ENCODE peak calls at places on chromosome 1, in four cellular contexts. G is H9, U is IMR-90, D is neuronal stem cell. E is an unnamed sample.

GRCh38 chr1:118998171-118998570 is 10.0 kb upstream of the TBX15 start:
- DNase-seq in G (no peak), U (no peak), D (no peak), E (no peak)

GRCh38 chr1:230176871-230177411 is 109.9 kb downstream of the GALNT2 start:
- DNase-seq in G (peak; percentile 21), U (peak; percentile 41), D (no peak), E (no peak)

GRCh38 chr1:2210786-2211185 is 16.2 kb upstream of the FAAP20 start:
- DNase-seq in G (no peak), U (no peak), D (no peak), E (no peak)

GRCh38 chr1:33008051-33008914 is 28.4 kb downstream of the AK2 start:
- DNase-seq in G (no peak), U (no peak), D (no peak), E (no peak)

GRCh38 chr1:35428360-35428759 is 128.8 kb downstream of the KIAA0319L start:
- DNase-seq in G (no peak), U (no peak), D (no peak), E (no peak)

GRCh38 chr1:242002528-242002927 is 3.6 kb upstream of the MAP1LC3C start:
- DNase-seq in G (no peak), U (no peak), D (no peak), E (no peak)

GRCh38 chr1:225777058-225777582 is 506 bp upstream of the SRP9 start:
- DNase-seq in G (no peak), U (no peak), D (no peak), E (no peak)

GRCh38 chr1:9494936-9495758 is 44.1 kb upstream of the SLC25A33 start:
- DNase-seq in G (peak; percentile 79), U (peak; percentile 32), D (peak; percentile 68), E (peak; percentile 68)

GRCh38 chr1:232923739-232924386 is 26.5 kb upstream of the NTPCR start:
- DNase-seq in G (no peak), U (peak; percentile 44), D (no peak), E (no peak)

GRCh38 chr1:220696863-220697231 is 6.7 kb downstream of the C1orf115 start:
- DNase-seq in G (no peak), U (peak; percentile 30), D (no peak), E (no peak)

GRCh38 chr1:235972316-235973090 is 92.4 kb downstream of the NID1 start:
- DNase-seq in G (no peak), U (peak; percentile 89), D (no peak), E (peak; percentile 72)

GRCh38 chr1:171642197-171642596 is 10.3 kb downstream of the MYOC start:
- DNase-seq in G (peak; percentile 43), U (no peak), D (no peak), E (no peak)

GRCh38 chr1:17438176-17438976 is 1.1 kb downstream of the RCC2 start:
- DNase-seq in G (peak; percentile 66), U (peak; percentile 36), D (peak; percentile 40), E (peak; percentile 83)

GRCh38 chr1:232620356-232620841 is 9.5 kb downstream of the SIPA1L2 start:
- DNase-seq in G (peak; percentile 50), U (peak; percentile 71), D (no peak), E (peak; percentile 81)

GRCh38 chr1:8424539-8425116 is 106.7 kb downstream of the SLC45A1 start:
- DNase-seq in G (peak; percentile 90), U (no peak), D (no peak), E (peak; percentile 71)

GRCh38 chr1:104706631-104707147 is 957.0 kb downstream of the AMY1C start:
- DNase-seq in G (no peak), U (no peak), D (no peak), E (no peak)

GRCh38 chr1:96466842-96467241 is 254.7 kb upstream of the PTBP2 start:
- DNase-seq in G (no peak), U (no peak), D (no peak), E (no peak)

GRCh38 chr1:981955-982558 is at the start of gene PERM1:
- DNase-seq in G (no peak), U (no peak), D (no peak), E (no peak)

GRCh38 chr1:205306929-205307566 is 14.5 kb downstream of the NUAK2 start:
- DNase-seq in G (no peak), U (no peak), D (no peak), E (no peak)

GRCh38 chr1:224381880-224382548 is 25.3 kb downstream of the CNIH4 start:
- DNase-seq in G (no peak), U (no peak), D (no peak), E (no peak)

GRCh38 chr1:106986603-106987002 is 69.9 kb upstream of the PRMT6 start:
- DNase-seq in G (no peak), U (no peak), D (no peak), E (peak; percentile 16)

GRCh38 chr1:161048949-161049722 is 3.4 kb upstream of the USF1 start:
- DNase-seq in G (no peak), U (no peak), D (no peak), E (no peak)

GRCh38 chr1:15620155-15620545 is 2.9 kb downstream of the DDI2 start:
- DNase-seq in G (no peak), U (peak; percentile 75), D (no peak), E (peak; percentile 22)

GRCh38 chr1:151639466-151639865 is 27.6 kb downstream of the SNX27 start:
- DNase-seq in G (no peak), U (peak; percentile 50), D (no peak), E (peak; percentile 84)

GRCh38 chr1:31910933-31911332 is 27.2 kb downstream of the PTP4A2 start:
- DNase-seq in G (no peak), U (no peak), D (no peak), E (no peak)

GRCh38 chr1:227215863-227216510 is 102.3 kb downstream of the CDC42BPA start:
- DNase-seq in G (no peak), U (peak; percentile 16), D (no peak), E (no peak)

GRCh38 chr1:2043886-2044285 is 6.3 kb upstream of the PRKCZ start:
- DNase-seq in G (no peak), U (no peak), D (no peak), E (no peak)

GRCh38 chr1:8523641-8524206 is 205.8 kb downstream of the SLC45A1 start:
- DNase-seq in G (no peak), U (no peak), D (no peak), E (no peak)

GRCh38 chr1:61175976-61176375 is 93.6 kb downstream of the NFIA start:
- DNase-seq in G (no peak), U (no peak), D (no peak), E (no peak)

GRCh38 chr1:6954596-6954995 is 169.3 kb downstream of the CAMTA1 start:
- DNase-seq in G (no peak), U (no peak), D (no peak), E (no peak)

GRCh38 chr1:202197670-202198359 is 4.2 kb downstream of the LGR6 start:
- DNase-seq in G (no peak), U (no peak), D (no peak), E (no peak)

GRCh38 chr1:202189919-202190715 is 3.5 kb upstream of the LGR6 start:
- DNase-seq in G (peak; percentile 65), U (peak; percentile 6), D (no peak), E (peak; percentile 56)

GRCh38 chr1:202194328-202194648 is 689 bp downstream of the LGR6 start:
- DNase-seq in G (no peak), U (no peak), D (no peak), E (no peak)

GRCh38 chr1:202192770-202193613 is 607 bp upstream of the LGR6 start:
- DNase-seq in G (peak; percentile 87), U (peak; percentile 35), D (peak; percentile 58), E (peak; percentile 79)

GRCh38 chr1:202193614-202194327 is at the start of gene LGR6:
- DNase-seq in G (no peak), U (no peak), D (no peak), E (no peak)
- H2BK15ac ChIP-seq in G (no peak within 1 kb of the TSS), U (no peak within 1 kb of the TSS), D (no peak within 1 kb of the TSS), E (no peak within 1 kb of the TSS)

GRCh38 chr1:156897078-156897825 is 3.7 kb downstream of the PEAR1 start:
- DNase-seq in G (no peak), U (peak; percentile 67), D (no peak), E (no peak)
- H2BK120ac ChIP-seq in G (no peak overlapping the region), U (peak overlapping the region; percentile 95), D (peak overlapping the region; percentile 29), E (no peak overlapping the region)

DNA sequence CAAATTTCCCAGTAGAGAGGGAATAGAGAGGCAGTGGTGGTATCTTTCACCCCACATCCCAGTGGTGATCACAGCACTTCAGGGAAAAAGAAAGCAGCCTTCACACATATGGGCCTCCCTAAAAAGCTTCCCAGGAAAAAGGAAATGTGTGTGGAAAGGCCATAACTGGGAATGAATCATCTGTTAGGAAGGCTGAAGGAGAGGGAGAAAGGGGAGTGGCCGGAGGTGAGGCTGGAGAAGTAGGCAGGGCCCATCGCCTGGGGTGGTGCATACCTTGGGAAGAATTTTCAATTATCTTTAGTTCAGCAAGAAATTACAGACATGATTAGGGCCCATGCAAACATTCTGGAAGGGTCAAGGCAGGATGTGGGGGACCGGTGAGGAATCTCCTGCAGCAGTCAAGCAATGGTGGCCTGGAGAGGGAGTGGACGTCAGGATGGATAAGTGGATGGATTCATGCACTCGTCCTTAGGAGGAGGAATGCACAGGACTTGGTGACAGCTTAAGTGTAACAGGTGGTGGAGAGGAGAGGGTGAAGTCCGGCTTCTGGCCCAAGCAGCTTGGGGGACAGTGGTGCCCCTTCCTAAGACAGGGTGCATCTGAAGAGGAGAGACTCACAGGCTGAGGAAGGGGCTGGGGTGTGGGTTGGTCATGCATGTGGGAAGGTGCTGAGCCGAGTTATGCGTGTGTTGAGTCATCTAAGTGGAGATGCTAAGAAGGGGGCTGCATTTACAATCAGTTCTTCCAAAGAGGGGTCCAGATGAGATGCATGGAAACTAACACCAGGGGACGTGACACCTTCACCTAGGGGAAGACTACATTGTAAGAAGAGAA is 17.9 kb downstream of the HIVEP3 start:
- DNase-seq in G (no peak), U (peak; percentile 59), D (no peak), E (peak; percentile 88)
- H2BK15ac ChIP-seq in G (no peak overlapping the region), U (peak overlapping the region; percentile 90), D (no peak overlapping the region), E (no peak overlapping the region)

DNA sequence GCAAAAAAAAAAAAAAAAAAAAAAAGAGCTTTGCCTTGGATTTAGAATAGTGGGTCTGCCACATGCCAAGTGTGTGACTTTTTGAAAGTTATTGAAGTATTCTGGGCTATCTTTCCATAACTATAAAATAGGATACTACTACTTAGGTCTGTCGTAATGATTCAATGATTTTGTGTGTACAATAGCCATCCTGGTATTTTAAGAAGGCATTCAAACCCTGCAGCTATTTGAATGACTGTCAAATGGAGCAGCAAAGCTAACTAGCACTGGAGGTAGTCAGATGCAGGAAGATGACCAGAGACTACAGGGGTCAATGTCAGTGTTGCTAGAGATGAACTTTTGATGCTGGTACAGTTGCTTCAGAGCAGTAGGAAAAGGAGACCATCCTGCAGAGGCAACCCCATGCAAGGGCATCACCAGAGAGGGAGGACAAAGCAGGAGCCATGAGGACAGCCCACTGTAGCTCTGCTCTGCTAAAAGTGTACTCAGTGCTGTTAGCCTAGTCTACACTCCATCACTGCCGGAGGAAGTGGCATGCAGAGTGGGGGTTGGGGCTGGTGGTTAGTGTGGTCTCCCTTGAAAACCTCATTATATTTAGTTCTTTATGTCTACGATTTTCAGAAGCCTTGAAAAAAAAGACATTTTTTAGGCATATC is 29.0 kb downstream of the DUSP10 start:
- DNase-seq in G (no peak), U (no peak), D (no peak), E (no peak)
- H2BK120ac ChIP-seq in G (no peak overlapping the region), U (peak overlapping the region; percentile 34), D (no peak overlapping the region), E (no peak overlapping the region)

E was measured in mesendoderm.